ENCODE peak calls at places on chromosomes 12 and 14, in eight cellular contexts. A is lung, K is fibroblast of villous mesenchyme, U is thoracic aorta, C is endodermal cell, Y is lower lobe of right lung, E is RWPE1, S is NB4. O is an unnamed sample.

GRCh38 chr12:6036509-6036908 is 88.0 kb downstream of the VWF start:
- DNase-seq in A (no peak), K (no peak), U (no peak), C (no peak), Y (no peak), E (no peak), S (no peak), O (no peak)

GRCh38 chr12:26530461-26530860 is 302.5 kb downstream of the ITPR2 start:
- DNase-seq in A (no peak), K (no peak), U (no peak), C (no peak), Y (no peak), E (no peak), S (no peak), O (no peak)

GRCh38 chr12:96427269-96427729 is 27.1 kb upstream of the CDK17 start:
- DNase-seq in A (peak; percentile 36), K (peak; percentile 100), U (peak; percentile 20), C (peak; percentile 74), Y (no peak), E (peak; percentile 90), S (no peak), O (no peak)

GRCh38 chr14:24231263-24232120 is 675 bp downstream of the NEDD8 start:
- DNase-seq in A (no peak), K (no peak), U (no peak), C (no peak), Y (no peak), E (peak; percentile 34), S (peak; percentile 30), O (no peak)

GRCh38 chr14:73457935-73458218 is 469 bp downstream of the NUMB start:
- DNase-seq in A (peak; percentile 57), K (no peak), U (no peak), C (no peak), Y (peak; percentile 71), E (peak; percentile 48), S (no peak), O (no peak)

GRCh38 chr12:118979763-118980406 is 1.5 kb upstream of the SRRM4 start:
- DNase-seq in A (peak; percentile 46), K (peak; percentile 30), U (no peak), C (peak; percentile 95), Y (peak; percentile 49), E (peak; percentile 10), S (peak; percentile 79), O (no peak)

GRCh38 chr12:109875572-109876131 is 4.7 kb downstream of the GLTP start:
- DNase-seq in A (no peak), K (no peak), U (no peak), C (no peak), Y (peak; percentile 62), E (peak; percentile 16), S (no peak), O (no peak)

GRCh38 chr12:19529933-19530630 is 90.8 kb downstream of the AEBP2 start:
- DNase-seq in A (no peak), K (peak; percentile 68), U (no peak), C (no peak), Y (no peak), E (peak; percentile 35), S (no peak), O (no peak)

GRCh38 chr12:6752181-6752930 is 585 bp downstream of the MLF2 start:
- DNase-seq in A (peak; percentile 47), K (peak; percentile 67), U (no peak), C (peak; percentile 69), Y (no peak), E (peak; percentile 48), S (peak; percentile 60), O (no peak)

GRCh38 chr12:53591301-53592206 is 34.6 kb downstream of the ATF7 start:
- DNase-seq in A (no peak), K (no peak), U (no peak), C (no peak), Y (no peak), E (no peak), S (no peak), O (no peak)

GRCh38 chr12:58860788-58861240 is 59.5 kb downstream of the LRIG3 start:
- DNase-seq in A (no peak), K (no peak), U (no peak), C (peak; percentile 72), Y (no peak), E (no peak), S (no peak), O (no peak)

GRCh38 chr12:120643574-120643973 is 3.1 kb downstream of the CABP1 start:
- DNase-seq in A (no peak), K (no peak), U (no peak), C (no peak), Y (no peak), E (no peak), S (no peak), O (no peak)

GRCh38 chr12:120640840-120641833 is 711 bp downstream of the CABP1 start:
- DNase-seq in A (peak; percentile 54), K (peak; percentile 60), U (no peak), C (peak; percentile 97), Y (peak; percentile 67), E (peak; percentile 57), S (peak; percentile 80), O (no peak)

GRCh38 chr12:120642086-120642485 is 1.7 kb downstream of the CABP1 start:
- DNase-seq in A (no peak), K (no peak), U (no peak), C (no peak), Y (no peak), E (no peak), S (no peak), O (no peak)

GRCh38 chr12:120642806-120643205 is 2.4 kb downstream of the CABP1 start:
- DNase-seq in A (no peak), K (no peak), U (no peak), C (no peak), Y (no peak), E (no peak), S (no peak), O (no peak)

DNA sequence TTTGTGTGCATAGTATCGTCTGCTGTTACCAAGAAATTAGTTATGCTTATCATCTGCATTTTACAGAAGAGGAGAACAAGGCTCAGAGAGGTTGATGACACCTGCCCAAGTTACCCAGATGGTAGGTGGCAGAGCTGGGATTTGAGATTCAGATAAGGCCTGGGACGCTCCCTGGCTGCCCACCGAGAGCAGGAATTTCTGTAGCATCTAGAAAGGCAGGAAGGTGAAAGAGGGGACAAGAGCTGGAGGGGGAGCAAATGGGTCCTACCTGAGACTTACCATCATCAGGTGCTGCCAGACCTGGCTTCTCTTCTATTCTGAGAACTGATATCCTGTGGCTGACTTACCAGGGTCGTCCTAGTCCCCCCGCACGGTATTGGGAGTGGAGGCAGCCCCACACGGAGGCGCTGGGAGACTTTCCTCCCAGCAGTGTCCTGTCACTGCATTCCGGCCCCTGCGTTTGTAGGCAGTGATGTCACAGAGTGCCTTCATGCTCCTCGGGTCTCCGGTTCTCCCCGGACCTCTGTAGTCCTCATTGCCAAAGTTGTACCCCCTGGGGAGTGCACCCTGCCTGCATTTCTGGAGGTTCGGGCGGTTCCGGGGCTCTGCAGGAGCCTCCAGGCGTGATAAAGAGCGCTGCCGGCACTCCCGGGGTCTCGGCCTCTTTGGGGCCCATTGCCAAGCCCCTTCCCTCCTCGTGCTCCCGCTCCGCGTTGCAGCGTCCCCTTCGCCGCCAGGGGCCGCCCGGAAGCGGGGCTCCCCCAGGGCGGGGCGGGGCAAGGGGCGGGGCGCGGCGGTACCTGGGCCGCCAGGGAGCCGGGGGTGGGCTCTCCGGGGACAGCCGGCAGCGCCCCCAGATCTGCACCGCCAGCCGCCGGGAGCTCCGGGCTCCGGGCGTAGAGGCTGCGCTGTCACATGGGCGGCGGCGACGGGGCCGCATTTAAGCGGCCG is at the start of gene CABP1:
- DNase-seq in A (no peak), K (no peak), U (no peak), C (peak; percentile 93), Y (no peak), E (peak; percentile 37), S (peak; percentile 64), O (no peak)
- TF ChIP-seq CTCF in A (no peak), K (no peak), U (no peak), C (peak; percentile 74), Y (peak; percentile 26), E (peak; percentile 24), S (peak; percentile 30), O (no peak)

GRCh38 chr12:90958995-90959394 is 4.0 kb upstream of the CCER1 start:
- DNase-seq in A (no peak), K (peak; percentile 48), U (no peak), C (no peak), Y (no peak), E (no peak), S (no peak), O (no peak)
- TF ChIP-seq CTCF in A (no peak), K (peak; percentile 35), U (no peak), C (no peak), Y (no peak), E (no peak), S (no peak), O (no peak)

GRCh38 chr14:41285193-41285748 is 321.4 kb upstream of the LRFN5 start:
- DNase-seq in A (no peak), K (peak; percentile 25), U (no peak), C (peak; percentile 73), Y (no peak), E (peak; percentile 1), S (peak; percentile 47), O (peak; percentile 44)

GRCh38 chr14:41280745-41281144 is 325.9 kb upstream of the LRFN5 start:
- DNase-seq in A (no peak), K (peak; percentile 1), U (no peak), C (no peak), Y (no peak), E (no peak), S (peak; percentile 29), O (no peak)
- TF ChIP-seq CTCF in A (no peak), K (peak; percentile 25), U (no peak), C (peak; percentile 82), Y (peak; percentile 15), E (no peak), S (peak; percentile 23), O (no peak)

DNA sequence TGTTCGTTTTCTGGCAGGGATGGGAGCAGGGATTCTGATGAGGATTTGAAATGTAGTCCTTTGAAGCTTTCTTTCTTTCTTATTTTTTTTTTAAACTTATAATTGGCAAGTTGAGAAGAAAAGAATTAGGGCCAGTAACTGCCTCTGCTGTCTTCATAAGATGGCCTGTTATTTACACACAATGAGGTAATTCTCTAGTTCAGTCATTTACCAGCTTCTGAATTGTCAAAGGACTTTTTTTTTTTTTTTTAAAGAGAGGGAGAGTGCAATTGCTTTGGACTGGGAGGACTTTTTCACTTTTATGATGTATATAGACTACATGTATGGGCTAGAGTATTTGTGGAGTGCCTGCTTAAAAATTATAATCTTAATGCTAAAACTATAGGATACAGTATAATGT is 29.1 kb downstream of the PALS1 start:
- DNase-seq in A (no peak), K (no peak), U (no peak), C (no peak), Y (no peak), E (no peak), S (no peak), O (no peak)
- TF ChIP-seq CTCF in A (no peak), K (no peak), U (no peak), C (no peak), Y (no peak), E (no peak), S (no peak), O (no peak)

O was measured in omental fat pad.